ENCODE peak calls at places on chromosomes 16 and 17, in seven cellular contexts. Z is cardiac fibroblast, F is AG04449, B is Caki2, H is KG1, G is dermis blood vessel endothelial cell, R is omental fat pad. I is an unnamed sample.

GRCh38 chr17:82518826-82519810 is at the start of gene FOXK2:
- DNase-seq in Z (peak), F (peak), B (peak), H (peak), G (peak), R (peak), I (peak)

GRCh38 chr16:12017583-12017982 is 41.0 kb downstream of the SNX29 start:
- DNase-seq in Z (peak), F (peak), B (no peak), H (no peak), G (no peak), R (no peak), I (no peak)

GRCh38 chr17:71975998-71976649 is 144.7 kb upstream of the SOX9 start:
- DNase-seq in Z (peak), F (peak), B (peak), H (no peak), G (no peak), R (peak), I (no peak)

GRCh38 chr17:43927101-43927935 is 15.0 kb downstream of the PPY start:
- DNase-seq in Z (no peak), F (no peak), B (no peak), H (no peak), G (no peak), R (no peak), I (no peak)

GRCh38 chr16:54407596-54407995 is 121.0 kb upstream of the IRX3 start:
- DNase-seq in Z (peak), F (peak), B (no peak), H (no peak), G (no peak), R (no peak), I (no peak)

GRCh38 chr17:17126131-17127110 is 79.7 kb downstream of the PLD6 start:
- DNase-seq in Z (no peak), F (no peak), B (no peak), H (no peak), G (no peak), R (no peak), I (no peak)

GRCh38 chr16:6903671-6904070 is 429.0 kb upstream of the RBFOX1 start:
- DNase-seq in Z (no peak), F (no peak), B (no peak), H (no peak), G (no peak), R (no peak), I (no peak)

GRCh38 chr16:83967091-83967490 is 953 bp upstream of the NECAB2 start:
- DNase-seq in Z (no peak), F (no peak), B (no peak), H (no peak), G (no peak), R (no peak), I (no peak)

GRCh38 chr16:12081048-12081404 is 104.5 kb downstream of the SNX29 start:
- DNase-seq in Z (no peak), F (no peak), B (no peak), H (no peak), G (no peak), R (no peak), I (no peak)

GRCh38 chr17:43341705-43342600 is 56.8 kb upstream of the ARL4D start:
- DNase-seq in Z (peak), F (no peak), B (no peak), H (no peak), G (peak), R (no peak), I (no peak)

GRCh38 chr17:8726477-8726876 is 18.2 kb downstream of the CCDC42 start:
- DNase-seq in Z (no peak), F (no peak), B (no peak), H (no peak), G (no peak), R (no peak), I (no peak)

GRCh38 chr16:27408012-27408601 is 6.1 kb downstream of the IL21R start:
- DNase-seq in Z (peak), F (no peak), B (peak), H (no peak), G (peak), R (no peak), I (peak)

GRCh38 chr16:30972872-30973271 is 12.1 kb upstream of the HSD3B7 start:
- DNase-seq in Z (no peak), F (no peak), B (no peak), H (no peak), G (no peak), R (no peak), I (no peak)

GRCh38 chr17:59154335-59154720 is 658 bp downstream of the SKA2 start:
- DNase-seq in Z (peak), F (no peak), B (peak), H (no peak), G (peak), R (no peak), I (no peak)

GRCh38 chr16:85834741-85835140 is 35.2 kb downstream of the COX4I1 start:
- DNase-seq in Z (no peak), F (no peak), B (no peak), H (no peak), G (no peak), R (no peak), I (no peak)

GRCh38 chr17:4550534-4551039 is 4.6 kb downstream of the MYBBP1A start:
- DNase-seq in Z (no peak), F (no peak), B (no peak), H (no peak), G (no peak), R (no peak), I (no peak)

GRCh38 chr16:15966420-15967222 is 17.2 kb downstream of the ABCC1 start:
- DNase-seq in Z (peak), F (no peak), B (peak), H (no peak), G (peak), R (no peak), I (no peak)

GRCh38 chr16:12067714-12068401 is 91.3 kb downstream of the SNX29 start:
- DNase-seq in Z (peak), F (peak), B (peak), H (peak), G (peak), R (no peak), I (no peak)

GRCh38 chr16:85227924-85228462 is 115.7 kb upstream of the CIBAR2 start:
- DNase-seq in Z (peak), F (no peak), B (no peak), H (no peak), G (no peak), R (no peak), I (no peak)